ENCODE peak calls at places on chromosomes 2 and 18, in six cellular contexts. One of them, this sample, is unnamed.

GRCh38 chr2:238925281-238925680 is 77.4 kb downstream of the TWIST2 start:
- DNase-seq in H7: no peak
- DNase-seq in HFFc6: no peak
- DNase-seq in stimulated activated naive CD4-positive, alpha-beta T cell treated with Interleukin-2 at 50 U/mL for 16 hours: no peak
- DNase-seq in NCI-H1930: no peak
- DNase-seq in CD8-positive, alpha-beta T cell: no peak
- DNase-seq in this sample: no peak

GRCh38 chr2:216126943-216127342 is 17.8 kb downstream of the XRCC5 start:
- DNase-seq in H7: no peak
- DNase-seq in HFFc6: no peak
- DNase-seq in stimulated activated naive CD4-positive, alpha-beta T cell treated with Interleukin-2 at 50 U/mL for 16 hours: no peak
- DNase-seq in NCI-H1930: no peak
- DNase-seq in CD8-positive, alpha-beta T cell: no peak
- DNase-seq in this sample: no peak

GRCh38 chr2:157592983-157593382 is 35.7 kb downstream of the ACVR1C start:
- DNase-seq in H7: no peak
- DNase-seq in HFFc6: peak; percentile 25
- DNase-seq in stimulated activated naive CD4-positive, alpha-beta T cell treated with Interleukin-2 at 50 U/mL for 16 hours: no peak
- DNase-seq in NCI-H1930: peak; percentile 57
- DNase-seq in CD8-positive, alpha-beta T cell: no peak
- DNase-seq in this sample: no peak

GRCh38 chr2:217899231-217900009 is 103.4 kb downstream of the TNS1 start:
- DNase-seq in H7: peak; percentile 97
- DNase-seq in HFFc6: peak; percentile 88
- DNase-seq in stimulated activated naive CD4-positive, alpha-beta T cell treated with Interleukin-2 at 50 U/mL for 16 hours: no peak
- DNase-seq in NCI-H1930: peak; percentile 16
- DNase-seq in CD8-positive, alpha-beta T cell: no peak
- DNase-seq in this sample: peak; percentile 89

GRCh38 chr2:221779614-221780067 is 207.5 kb upstream of the EPHA4 start:
- DNase-seq in H7: no peak
- DNase-seq in HFFc6: no peak
- DNase-seq in stimulated activated naive CD4-positive, alpha-beta T cell treated with Interleukin-2 at 50 U/mL for 16 hours: no peak
- DNase-seq in NCI-H1930: no peak
- DNase-seq in CD8-positive, alpha-beta T cell: no peak
- DNase-seq in this sample: no peak

GRCh38 chr18:21686282-21687105 is 18.1 kb downstream of the ABHD3 start:
- DNase-seq in H7: no peak
- DNase-seq in HFFc6: no peak
- DNase-seq in stimulated activated naive CD4-positive, alpha-beta T cell treated with Interleukin-2 at 50 U/mL for 16 hours: no peak
- DNase-seq in NCI-H1930: no peak
- DNase-seq in CD8-positive, alpha-beta T cell: no peak
- DNase-seq in this sample: no peak

GRCh38 chr2:200856806-200857205 is 7.7 kb downstream of the CLK1 start:
- DNase-seq in H7: no peak
- DNase-seq in HFFc6: no peak
- DNase-seq in stimulated activated naive CD4-positive, alpha-beta T cell treated with Interleukin-2 at 50 U/mL for 16 hours: no peak
- DNase-seq in NCI-H1930: no peak
- DNase-seq in CD8-positive, alpha-beta T cell: no peak
- DNase-seq in this sample: no peak

GRCh38 chr2:75138528-75138927 is 60.8 kb downstream of the TACR1 start:
- DNase-seq in H7: no peak
- DNase-seq in HFFc6: no peak
- DNase-seq in stimulated activated naive CD4-positive, alpha-beta T cell treated with Interleukin-2 at 50 U/mL for 16 hours: no peak
- DNase-seq in NCI-H1930: no peak
- DNase-seq in CD8-positive, alpha-beta T cell: no peak
- DNase-seq in this sample: no peak

GRCh38 chr2:48560546-48561209 is 30.7 kb downstream of the STON1 start:
- DNase-seq in H7: peak; percentile 56
- DNase-seq in HFFc6: no peak
- DNase-seq in stimulated activated naive CD4-positive, alpha-beta T cell treated with Interleukin-2 at 50 U/mL for 16 hours: no peak
- DNase-seq in NCI-H1930: no peak
- DNase-seq in CD8-positive, alpha-beta T cell: no peak
- DNase-seq in this sample: peak; percentile 39

GRCh38 chr2:200777275-200777674 is 34.4 kb upstream of the BZW1 start:
- DNase-seq in H7: no peak
- DNase-seq in HFFc6: peak; percentile 21
- DNase-seq in stimulated activated naive CD4-positive, alpha-beta T cell treated with Interleukin-2 at 50 U/mL for 16 hours: no peak
- DNase-seq in NCI-H1930: no peak
- DNase-seq in CD8-positive, alpha-beta T cell: no peak
- DNase-seq in this sample: no peak

GRCh38 chr2:149313512-149313972 is 16.8 kb upstream of the LYPD6 start:
- DNase-seq in H7: peak; percentile 85
- DNase-seq in HFFc6: peak; percentile 40
- DNase-seq in stimulated activated naive CD4-positive, alpha-beta T cell treated with Interleukin-2 at 50 U/mL for 16 hours: no peak
- DNase-seq in NCI-H1930: peak; percentile 58
- DNase-seq in CD8-positive, alpha-beta T cell: no peak
- DNase-seq in this sample: peak; percentile 92

GRCh38 chr2:218982312-218983262 is 2.4 kb downstream of the FEV start:
- DNase-seq in H7: peak; percentile 71
- DNase-seq in HFFc6: no peak
- DNase-seq in stimulated activated naive CD4-positive, alpha-beta T cell treated with Interleukin-2 at 50 U/mL for 16 hours: no peak
- DNase-seq in NCI-H1930: no peak
- DNase-seq in CD8-positive, alpha-beta T cell: no peak
- DNase-seq in this sample: peak; percentile 47

GRCh38 chr18:6683112-6683876 is 46.2 kb upstream of the ARHGAP28 start:
- DNase-seq in H7: peak; percentile 74
- DNase-seq in HFFc6: no peak
- DNase-seq in stimulated activated naive CD4-positive, alpha-beta T cell treated with Interleukin-2 at 50 U/mL for 16 hours: no peak
- DNase-seq in NCI-H1930: no peak
- DNase-seq in CD8-positive, alpha-beta T cell: no peak
- DNase-seq in this sample: peak; percentile 65

GRCh38 chr2:20542761-20543578 is 96.1 kb downstream of the RHOB start:
- DNase-seq in H7: no peak
- DNase-seq in HFFc6: no peak
- DNase-seq in stimulated activated naive CD4-positive, alpha-beta T cell treated with Interleukin-2 at 50 U/mL for 16 hours: no peak
- DNase-seq in NCI-H1930: no peak
- DNase-seq in CD8-positive, alpha-beta T cell: no peak
- DNase-seq in this sample: no peak

GRCh38 chr2:241943209-241943850 is 73.8 kb downstream of the RTP5 start:
- DNase-seq in H7: no peak
- DNase-seq in HFFc6: no peak
- DNase-seq in stimulated activated naive CD4-positive, alpha-beta T cell treated with Interleukin-2 at 50 U/mL for 16 hours: no peak
- DNase-seq in NCI-H1930: no peak
- DNase-seq in CD8-positive, alpha-beta T cell: no peak
- DNase-seq in this sample: no peak

GRCh38 chr2:183063083-183063482 is 15.5 kb upstream of the DUSP19 start:
- DNase-seq in H7: no peak
- DNase-seq in HFFc6: peak; percentile 85
- DNase-seq in stimulated activated naive CD4-positive, alpha-beta T cell treated with Interleukin-2 at 50 U/mL for 16 hours: no peak
- DNase-seq in NCI-H1930: no peak
- DNase-seq in CD8-positive, alpha-beta T cell: no peak
- DNase-seq in this sample: no peak

GRCh38 chr2:98500561-98500960 is 55.9 kb downstream of the INPP4A start:
- DNase-seq in H7: no peak
- DNase-seq in HFFc6: no peak
- DNase-seq in stimulated activated naive CD4-positive, alpha-beta T cell treated with Interleukin-2 at 50 U/mL for 16 hours: no peak
- DNase-seq in NCI-H1930: no peak
- DNase-seq in CD8-positive, alpha-beta T cell: no peak
- DNase-seq in this sample: no peak

This sample was measured in GM23338.